ENCODE peak calls at places on chromosomes 7 and 10, in seven cellular contexts. Y is left lung, B is GM23338, X is spleen, W is left ventricle myocardium inferior, H is right atrium auricular region, R is psoas muscle. T is an unnamed sample.

GRCh38 chr7:136884492-136884891 is 16.0 kb downstream of the CHRM2 start:
- DNase-seq in Y (no peak), B (no peak), X (no peak), W (no peak), H (no peak), R (no peak), T (no peak)

GRCh38 chr10:114239117-114239993 is at the start of gene VWA2:
- DNase-seq in Y (peak), B (peak), X (peak), W (peak), H (no peak), R (peak), T (no peak)

GRCh38 chr7:1755783-1756626 is 85.9 kb downstream of the ELFN1 start:
- DNase-seq in Y (no peak), B (no peak), X (peak), W (no peak), H (no peak), R (no peak), T (no peak)

GRCh38 chr7:130272456-130273080 is 5.9 kb downstream of the CPA2 start:
- DNase-seq in Y (no peak), B (peak), X (no peak), W (no peak), H (no peak), R (no peak), T (no peak)

GRCh38 chr7:91632948-91633519 is 247.5 kb downstream of the MTERF1 start:
- DNase-seq in Y (no peak), B (no peak), X (no peak), W (no peak), H (no peak), R (no peak), T (no peak)

GRCh38 chr10:72027498-72027897 is 60.9 kb downstream of the SPOCK2 start:
- DNase-seq in Y (no peak), B (no peak), X (no peak), W (no peak), H (no peak), R (no peak), T (no peak)

GRCh38 chr7:93159490-93159889 is 11.3 kb upstream of the SAMD9L start:
- DNase-seq in Y (no peak), B (no peak), X (no peak), W (no peak), H (no peak), R (no peak), T (no peak)

GRCh38 chr10:57694956-57695605 is 572.6 kb downstream of the IPMK start:
- DNase-seq in Y (no peak), B (no peak), X (no peak), W (no peak), H (no peak), R (no peak), T (no peak)

GRCh38 chr10:127952918-127953317 is 46.0 kb downstream of the PTPRE start:
- DNase-seq in Y (no peak), B (no peak), X (no peak), W (no peak), H (no peak), R (no peak), T (peak)

GRCh38 chr10:72108811-72109618 is 20.7 kb upstream of the SPOCK2 start:
- DNase-seq in Y (no peak), B (no peak), X (no peak), W (no peak), H (no peak), R (no peak), T (no peak)

GRCh38 chr7:43379197-43379596 is 203.7 kb upstream of the STK17A start:
- DNase-seq in Y (no peak), B (no peak), X (no peak), W (no peak), H (no peak), R (no peak), T (no peak)

GRCh38 chr10:33273295-33274002 is 61.0 kb downstream of the NRP1 start:
- DNase-seq in Y (peak), B (peak), X (no peak), W (peak), H (peak), R (peak), T (peak)

GRCh38 chr7:134669845-134670373 is 23.3 kb downstream of the BPGM start:
- DNase-seq in Y (no peak), B (no peak), X (no peak), W (no peak), H (peak), R (peak), T (no peak)

GRCh38 chr10:58479016-58479415 is 33.7 kb upstream of the BICC1 start:
- DNase-seq in Y (no peak), B (no peak), X (no peak), W (no peak), H (no peak), R (no peak), T (no peak)

GRCh38 chr10:9254353-9254752 is 1199.9 kb downstream of the GATA3 start:
- DNase-seq in Y (no peak), B (no peak), X (no peak), W (no peak), H (no peak), R (no peak), T (no peak)

GRCh38 chr7:98599886-98600285 is 17.2 kb upstream of the NPTX2 start:
- DNase-seq in Y (no peak), B (no peak), X (no peak), W (no peak), H (no peak), R (no peak), T (no peak)

GRCh38 chr7:128910569-128910945 is at the start of gene KCP:
- DNase-seq in Y (no peak), B (no peak), X (no peak), W (no peak), H (no peak), R (no peak), T (peak)

GRCh38 chr7:37908221-37908788 is 8.3 kb downstream of the SFRP4 start:
- DNase-seq in Y (no peak), B (no peak), X (no peak), W (no peak), H (no peak), R (no peak), T (no peak)

GRCh38 chr7:28802450-28802849 is 155.7 kb downstream of the TRIL start:
- DNase-seq in Y (no peak), B (no peak), X (no peak), W (no peak), H (no peak), R (no peak), T (no peak)

GRCh38 chr7:132518102-132518838 is 58.0 kb downstream of the PLXNA4 start:
- DNase-seq in Y (no peak), B (peak), X (no peak), W (no peak), H (no peak), R (no peak), T (no peak)

GRCh38 chr10:1048349-1048731 is 579 bp downstream of the IDI1 start:
- DNase-seq in Y (peak), B (no peak), X (peak), W (peak), H (peak), R (peak), T (no peak)

GRCh38 chr10:9301148-9301547 is 1246.7 kb downstream of the GATA3 start:
- DNase-seq in Y (no peak), B (peak), X (no peak), W (no peak), H (no peak), R (no peak), T (no peak)

GRCh38 chr7:25840209-25840792 is 311.7 kb upstream of the NFE2L3 start:
- DNase-seq in Y (no peak), B (no peak), X (no peak), W (peak), H (no peak), R (no peak), T (no peak)

GRCh38 chr10:5659702-5660528 is 6.5 kb downstream of the ASB13 start:
- DNase-seq in Y (peak), B (peak), X (no peak), W (no peak), H (peak), R (peak), T (no peak)

GRCh38 chr7:82897500-82897899 is 265.2 kb downstream of the PCLO start:
- DNase-seq in Y (no peak), B (no peak), X (no peak), W (no peak), H (no peak), R (no peak), T (no peak)

GRCh38 chr7:139943391-139943790 is 114.3 kb downstream of the TBXAS1 start:
- DNase-seq in Y (no peak), B (no peak), X (no peak), W (no peak), H (no peak), R (no peak), T (no peak)

GRCh38 chr7:28573059-28573553 is 160.8 kb downstream of the CREB5 start:
- DNase-seq in Y (peak), B (no peak), X (no peak), W (peak), H (no peak), R (no peak), T (no peak)

GRCh38 chr7:91916068-91916440 is 24.6 kb upstream of the AKAP9 start:
- DNase-seq in Y (no peak), B (no peak), X (no peak), W (no peak), H (no peak), R (no peak), T (no peak)

GRCh38 chr10:28047061-28047460 is 48.2 kb upstream of the ODAD2 start:
- DNase-seq in Y (no peak), B (no peak), X (no peak), W (no peak), H (no peak), R (no peak), T (no peak)

GRCh38 chr10:18005781-18006456 is 54.2 kb downstream of the SLC39A12 start:
- DNase-seq in Y (no peak), B (peak), X (no peak), W (no peak), H (no peak), R (no peak), T (no peak)

GRCh38 chr7:41711283-41712064 is 8.6 kb upstream of the INHBA start:
- DNase-seq in Y (no peak), B (peak), X (no peak), W (no peak), H (no peak), R (no peak), T (no peak)

GRCh38 chr7:29563590-29564454 is at the start of gene PRR15:
- DNase-seq in Y (no peak), B (peak), X (peak), W (no peak), H (no peak), R (peak), T (no peak)

GRCh38 chr10:23403719-23404118 is 35.2 kb upstream of the OTUD1 start:
- DNase-seq in Y (no peak), B (no peak), X (no peak), W (no peak), H (no peak), R (no peak), T (no peak)

GRCh38 chr7:67788689-67789088 is 792.1 kb downstream of the TYW1 start:
- DNase-seq in Y (no peak), B (no peak), X (peak), W (no peak), H (no peak), R (no peak), T (no peak)
- TF ChIP-seq CTCF in Y (no peak), B (peak), X (no peak), W (peak), H (no peak), R (no peak), T (no peak)

DNA sequence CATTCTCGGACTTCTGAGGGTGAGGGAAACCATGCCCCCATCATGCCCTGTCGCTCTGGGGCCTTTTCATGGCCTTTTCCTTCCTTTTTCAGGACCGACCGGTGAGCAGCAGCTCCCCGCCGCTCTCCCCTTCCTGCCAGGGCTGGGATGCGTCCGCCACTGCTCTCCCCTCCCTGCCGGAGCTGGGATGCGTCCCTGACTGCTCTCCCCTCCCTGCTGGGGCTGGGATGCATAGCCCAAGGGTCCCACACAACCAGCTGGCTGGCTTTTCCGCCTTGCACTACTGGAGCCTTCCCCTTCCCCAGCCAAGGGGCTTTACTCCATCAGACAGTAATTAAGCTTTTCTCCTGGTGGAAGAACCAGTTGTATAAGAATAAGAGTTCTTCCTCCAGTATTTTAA is 129.7 kb upstream of the COBL start:
- DNase-seq in Y (no peak), B (peak), X (no peak), W (no peak), H (no peak), R (no peak), T (no peak)
- H3K4me3 ChIP-seq in Y (no peak), B (no peak), X (no peak), W (no peak), H (no peak), R (no peak), T (no peak)

GRCh38 chr10:14405076-14406065 is 74.6 kb upstream of the FRMD4A start:
- DNase-seq in Y (no peak), B (no peak), X (no peak), W (no peak), H (no peak), R (no peak), T (no peak)
- H3K27ac ChIP-seq in Y (no peak), B (no peak), X (no peak), W (no peak), H (no peak), R (no peak), T (no peak)

DNA sequence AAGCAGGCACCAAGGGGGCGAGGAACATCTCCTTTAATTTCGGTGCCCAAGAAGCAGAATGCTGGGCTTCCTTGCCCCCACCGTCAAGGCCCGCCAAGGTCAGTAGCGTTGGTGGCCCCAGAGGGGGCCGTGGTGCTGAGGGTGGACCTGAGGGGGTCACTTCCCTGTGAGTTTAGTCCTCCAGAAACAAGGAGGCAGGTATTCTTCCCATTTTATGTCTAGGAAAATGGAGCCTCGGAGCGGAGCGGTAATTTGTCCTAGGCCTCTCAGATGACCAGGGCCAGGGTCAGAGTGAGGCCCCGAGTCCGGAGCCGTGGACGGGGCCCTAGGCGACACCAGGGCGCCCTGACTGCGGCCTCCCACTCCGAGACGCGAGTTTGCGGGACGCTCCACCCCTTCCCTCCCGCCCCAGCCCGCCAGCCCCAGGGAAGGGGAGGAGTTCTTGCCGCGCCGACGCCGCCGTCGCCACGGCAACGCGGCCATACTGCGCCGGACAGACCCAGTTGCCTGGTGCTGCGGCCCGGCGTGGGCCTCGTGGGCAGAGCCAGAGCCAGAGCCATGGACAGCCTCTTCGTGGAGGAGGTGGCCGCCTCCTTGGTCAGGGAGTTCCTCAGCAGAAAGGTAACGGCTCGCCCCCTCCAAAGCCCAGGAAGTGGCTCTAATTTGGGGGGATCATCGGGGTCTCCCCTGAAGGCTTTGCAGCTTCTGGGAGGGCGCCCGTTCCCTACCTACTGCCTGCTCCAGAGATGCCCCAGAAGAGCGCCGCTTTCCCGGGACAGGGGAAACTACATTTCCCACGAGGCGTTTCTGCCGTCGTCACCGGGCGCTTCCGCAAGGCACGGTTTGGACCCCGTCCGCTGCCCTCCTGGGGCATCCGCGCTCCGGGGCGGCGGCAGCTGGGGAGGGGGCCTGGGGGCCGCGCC is at the start of gene MINDY4:
- DNase-seq in Y (peak), B (peak), X (peak), W (peak), H (peak), R (peak), T (peak)
- TF ChIP-seq CTCF in Y (no peak), B (no peak), X (no peak), W (peak), H (no peak), R (no peak), T (no peak)

GRCh38 chr7:16847381-16847860 is 34.4 kb downstream of the AGR3 start:
- DNase-seq in Y (peak), B (no peak), X (no peak), W (no peak), H (no peak), R (no peak), T (no peak)
- H3K4me3 ChIP-seq in Y (no peak), B (no peak), X (no peak), W (no peak), H (no peak), R (no peak), T (no peak)

GRCh38 chr10:124145109-124145860 is 51.9 kb upstream of the CHST15 start:
- DNase-seq in Y (peak), B (no peak), X (peak), W (peak), H (peak), R (peak), T (no peak)
- H3K27ac ChIP-seq in Y (peak), B (no peak), X (peak), W (peak), H (no peak), R (no peak), T (peak)

DNA sequence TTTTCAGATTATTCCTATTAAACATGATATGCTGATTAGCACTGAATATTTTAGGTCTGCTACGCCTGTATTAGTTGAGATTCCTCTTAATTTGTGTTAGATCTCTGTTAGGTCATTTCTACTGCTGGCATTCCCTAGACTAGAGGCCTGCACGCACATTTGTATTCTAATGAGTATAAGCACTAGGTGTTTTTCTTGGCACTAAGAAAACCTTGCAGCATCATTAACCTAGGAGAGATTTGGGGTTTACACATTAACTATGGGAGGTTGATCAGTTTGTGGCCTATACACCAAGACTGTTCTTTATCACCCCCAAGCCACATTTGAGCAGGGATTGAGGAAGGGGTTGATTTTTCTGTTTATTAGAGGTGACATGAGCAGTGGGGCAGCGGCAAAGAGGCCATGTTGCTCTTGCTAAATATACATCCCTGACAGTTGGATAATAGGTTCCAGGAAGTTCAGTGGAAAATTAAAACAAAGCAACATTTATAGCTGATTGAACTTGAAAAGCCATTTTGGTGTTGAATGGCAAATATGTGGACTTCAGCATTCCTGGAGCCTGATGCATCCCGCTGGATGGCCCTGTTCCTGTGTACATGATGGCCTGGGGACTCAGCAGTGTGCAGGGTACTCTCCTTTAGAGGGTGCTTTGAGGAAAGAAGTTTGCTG is 65.2 kb downstream of the GBF1 start:
- DNase-seq in Y (no peak), B (peak), X (no peak), W (no peak), H (no peak), R (no peak), T (no peak)
- TF ChIP-seq CTCF in Y (no peak), B (no peak), X (no peak), W (no peak), H (no peak), R (no peak), T (no peak)